ENCODE peak calls at places on chromosomes 13 and 19, in four cellular contexts. R, S, X and T are unnamed samples.

GRCh38 chr13:32426981-32427851 is 714 bp downstream of the N4BP2L1 start:
- DNase-seq in S (peak), R (peak), X (peak), T (no peak)

GRCh38 chr19:41367848-41368301 is 3.9 kb upstream of the B9D2 start:
- DNase-seq in S (no peak), R (no peak), X (peak), T (no peak)

GRCh38 chr13:61761690-61762089 is 346.0 kb upstream of the PCDH20 start:
- DNase-seq in S (no peak), R (no peak), X (no peak), T (no peak)

GRCh38 chr13:40801255-40802217 is 12.1 kb downstream of the SLC25A15 start:
- DNase-seq in S (no peak), X (no peak), R (no peak), T (no peak)

GRCh38 chr19:344625-345319 is at the start of gene MIER2:
- DNase-seq in S (peak), X (peak), R (peak), T (peak)

GRCh38 chr13:99000137-99000536 is 22.3 kb upstream of the DOCK9 start:
- DNase-seq in X (no peak), S (no peak), R (no peak), T (no peak)

GRCh38 chr19:52658595-52658994 is 20.4 kb upstream of the ZNF83 start:
- DNase-seq in R (no peak), S (no peak), X (no peak), T (no peak)

GRCh38 chr13:26037302-26037701 is 14.5 kb downstream of the SHISA2 start:
- DNase-seq in R (no peak), S (no peak), X (no peak), T (no peak)

GRCh38 chr19:409006-409514 is at the start of gene C2CD4C:
- DNase-seq in S (no peak), R (no peak), X (no peak), T (no peak)

GRCh38 chr13:52846567-52847321 is 1.7 kb downstream of the PCDH8 start:
- DNase-seq in S (no peak), R (no peak), X (peak), T (no peak)

GRCh38 chr13:93038187-93038586 is 188.4 kb upstream of the GPC6 start:
- DNase-seq in X (no peak), S (no peak), R (no peak), T (no peak)

GRCh38 chr19:53813996-53814395 is 10.1 kb downstream of the NLRP12 start:
- DNase-seq in X (peak), R (no peak), S (no peak), T (no peak)

GRCh38 chr13:94860981-94861407 is 148.6 kb upstream of the SOX21 start:
- DNase-seq in R (no peak), S (no peak), X (peak), T (no peak)

GRCh38 chr13:84933797-84934196 is 865.4 kb downstream of the SLITRK6 start:
- DNase-seq in X (no peak), S (no peak), R (no peak), T (no peak)

GRCh38 chr13:22175211-22175610 is 504.3 kb downstream of the FGF9 start:
- DNase-seq in X (no peak), R (no peak), S (no peak), T (no peak)

GRCh38 chr13:80841346-80841882 is 500.5 kb upstream of the SPRY2 start:
- DNase-seq in S (no peak), X (no peak), R (no peak), T (no peak)

GRCh38 chr13:50537029-50537428 is 306.5 kb downstream of the DLEU7 start:
- DNase-seq in R (no peak), X (no peak), S (no peak), T (no peak)

GRCh38 chr19:5534787-5535586 is 32.8 kb downstream of the TINCR start:
- DNase-seq in R (no peak), X (peak), S (no peak), T (no peak)
- TF ChIP-seq CTCF in R (no peak), X (peak), S (no peak), T (no peak)

DNA sequence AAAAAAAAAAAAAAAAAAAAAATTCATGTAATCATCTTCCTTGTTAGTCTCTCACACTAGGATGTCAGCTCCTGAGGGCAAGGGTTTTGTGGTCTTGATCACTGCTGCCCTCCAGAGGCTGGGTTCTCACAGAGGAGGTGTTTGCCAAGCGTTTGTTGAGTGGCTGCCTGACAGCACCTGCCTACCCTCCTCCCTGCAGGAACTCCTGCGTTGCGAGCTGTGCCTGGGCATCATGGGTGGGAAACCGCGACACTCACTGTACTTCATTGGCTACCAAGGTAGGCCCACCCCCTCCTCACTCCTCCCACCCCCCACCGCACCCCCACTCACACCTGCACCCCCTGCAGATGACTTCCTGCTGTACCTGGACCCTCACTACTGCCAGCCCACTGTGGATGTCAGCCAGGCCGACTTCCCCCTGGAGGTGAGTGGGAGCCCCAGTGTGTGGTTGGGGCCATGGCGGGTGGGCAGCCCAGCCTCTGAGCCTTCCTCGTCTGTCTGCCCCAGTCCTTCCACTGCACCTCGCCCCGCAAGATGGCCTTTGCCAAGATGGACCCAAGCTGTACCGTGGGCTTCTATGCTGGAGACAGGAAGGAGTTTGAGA is 8.1 kb downstream of the ATG4D start:
- DNase-seq in S (no peak), R (no peak), X (no peak), T (no peak)
- TF ChIP-seq CTCF in S (no peak), R (no peak), X (peak), T (no peak)

DNA sequence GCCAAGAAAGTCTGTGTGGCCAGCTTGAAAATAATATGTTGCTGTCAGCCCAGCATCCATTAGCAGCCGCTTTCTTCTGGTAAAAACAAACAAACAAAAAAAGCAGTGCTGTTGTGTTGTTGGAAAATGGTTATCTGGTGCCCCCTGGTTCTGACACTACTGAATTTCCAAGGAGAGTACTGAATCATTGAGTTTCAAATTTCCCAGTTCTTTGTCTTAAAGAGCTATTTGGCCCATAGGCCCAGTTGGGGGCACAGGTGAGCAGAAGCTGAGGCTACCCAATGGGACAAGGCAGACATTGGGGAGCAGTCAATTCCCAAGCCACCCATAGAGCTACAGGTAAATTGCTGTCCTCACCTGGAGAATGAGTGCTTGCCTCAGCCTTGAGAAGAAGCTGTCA is 995.9 kb downstream of the UQCRFS1 start:
- DNase-seq in R (no peak), S (no peak), X (no peak), T (no peak)
- TF ChIP-seq CTCF in R (no peak), S (no peak), X (no peak), T (no peak)

DNA sequence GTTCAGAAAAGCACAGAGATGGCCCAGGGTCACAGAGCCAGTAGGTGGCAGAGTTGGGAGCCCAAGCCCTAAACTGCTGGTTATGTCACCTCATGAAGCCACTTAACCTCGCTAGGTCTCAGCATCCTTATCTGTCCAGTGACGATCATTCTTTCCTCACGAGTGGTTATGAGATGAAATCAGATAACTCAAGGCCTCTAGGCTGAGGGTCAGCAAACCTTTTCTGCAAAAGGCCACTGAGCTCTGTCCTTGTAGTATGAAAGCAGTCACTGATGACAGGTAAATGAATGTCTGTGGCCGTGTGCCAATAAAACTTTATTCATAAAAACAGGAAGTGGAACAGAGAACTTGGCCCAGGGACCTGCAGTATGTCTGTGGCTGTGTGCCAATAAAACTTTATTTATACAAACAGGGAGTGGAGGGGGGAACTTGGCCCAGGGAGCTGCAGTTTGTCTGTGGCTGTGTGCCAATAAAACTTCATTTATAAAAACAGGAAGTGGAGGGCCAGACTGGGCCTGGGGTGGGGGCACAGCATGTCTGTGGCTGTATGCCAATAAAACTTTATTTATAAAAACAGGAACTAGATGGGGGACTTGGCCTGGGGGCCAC is 71.2 kb downstream of the GNG7 start:
- DNase-seq in S (no peak), X (peak), R (no peak), T (no peak)
- TF ChIP-seq CTCF in S (no peak), X (no peak), R (no peak), T (no peak)

DNA sequence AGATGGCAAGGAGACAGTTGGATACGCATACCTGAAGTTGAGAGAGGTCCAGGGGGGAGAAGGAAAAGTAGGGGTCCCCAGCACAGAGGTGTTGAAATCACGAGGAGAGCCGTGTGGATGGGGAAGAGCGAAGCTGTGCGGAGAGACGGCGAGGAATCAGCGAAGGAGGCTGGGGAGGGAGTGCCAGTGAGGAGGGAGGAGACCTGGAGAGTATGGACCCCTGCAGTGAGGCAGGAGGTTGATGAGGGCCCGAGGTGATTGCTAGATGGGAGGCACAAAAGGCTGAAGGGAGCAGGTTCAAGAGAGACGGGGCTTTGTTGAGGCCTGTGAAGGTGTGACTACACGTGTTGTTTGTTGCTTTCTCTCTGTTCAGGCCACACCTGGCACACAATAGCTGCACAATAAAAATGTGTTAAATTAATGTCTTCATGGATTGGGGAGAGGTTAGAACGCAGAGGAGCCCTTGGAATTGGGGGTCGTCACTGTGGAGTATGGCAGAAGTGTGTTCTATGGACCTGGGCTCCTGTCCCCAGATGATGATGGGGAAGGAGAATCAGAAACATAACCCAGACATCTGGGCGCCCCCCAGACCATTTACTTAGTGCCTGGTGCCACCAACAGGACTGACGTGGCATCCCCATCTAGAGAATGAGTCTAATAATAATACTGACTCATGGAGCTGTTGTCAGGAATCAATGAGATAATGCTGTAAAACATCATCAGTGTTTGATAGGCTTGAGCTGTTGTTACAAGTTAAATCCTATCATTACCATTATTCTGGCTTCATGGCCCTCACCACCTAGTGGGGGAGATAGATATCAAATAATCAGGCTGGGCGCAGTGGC is 137.5 kb downstream of the SIPA1L3 start:
- DNase-seq in X (peak), R (no peak), S (no peak), T (no peak)
- TF ChIP-seq CTCF in X (peak), R (no peak), S (no peak), T (no peak)

GRCh38 chr13:30577381-30577780 is 40.3 kb upstream of the USPL1 start:
- DNase-seq in R (no peak), X (peak), S (no peak), T (no peak)

GRCh38 chr13:30569901-30570576 is 47.7 kb upstream of the USPL1 start:
- DNase-seq in R (peak), S (peak), X (peak), T (no peak)

GRCh38 chr13:30567072-30567471 is 50.6 kb upstream of the USPL1 start:
- DNase-seq in R (no peak), S (no peak), X (no peak), T (no peak)

GRCh38 chr13:30576528-30576927 is 41.2 kb upstream of the USPL1 start:
- DNase-seq in S (no peak), R (no peak), X (peak), T (no peak)

DNA sequence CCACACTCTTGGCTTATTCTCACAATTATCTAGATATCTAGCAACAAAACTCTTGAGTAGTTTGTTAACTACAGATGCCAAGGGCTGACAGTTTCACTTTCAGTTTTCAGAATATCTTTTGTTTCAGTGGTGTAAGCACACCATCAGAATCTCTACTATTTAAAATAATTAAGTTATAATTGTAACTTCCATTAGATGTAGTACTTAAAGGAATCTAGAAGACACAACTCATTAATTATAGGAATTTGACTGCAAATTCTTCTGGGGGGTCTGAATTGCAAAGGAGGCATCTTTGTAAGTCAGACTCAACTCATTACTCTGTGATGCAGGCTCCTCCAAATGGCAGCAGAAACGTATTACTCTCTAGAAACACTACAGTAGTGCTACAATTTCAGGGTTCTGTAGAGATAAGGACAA is 44.9 kb upstream of the USPL1 start:
- DNase-seq in S (no peak), R (no peak), X (peak), T (no peak)
- TF ChIP-seq CTCF in S (no peak), R (peak), X (peak), T (no peak)

GRCh38 chr13:86085890-86086289 is 286.7 kb upstream of the SLITRK6 start:
- DNase-seq in R (no peak), S (no peak), X (no peak), T (no peak)
- TF ChIP-seq CTCF in R (no peak), S (no peak), X (no peak), T (no peak)

GRCh38 chr19:2305974-2306806 is 1.8 kb downstream of the LINGO3 start:
- DNase-seq in R (no peak), S (no peak), X (no peak), T (no peak)
- TF ChIP-seq CTCF in R (no peak), S (no peak), X (no peak), T (no peak)

DNA sequence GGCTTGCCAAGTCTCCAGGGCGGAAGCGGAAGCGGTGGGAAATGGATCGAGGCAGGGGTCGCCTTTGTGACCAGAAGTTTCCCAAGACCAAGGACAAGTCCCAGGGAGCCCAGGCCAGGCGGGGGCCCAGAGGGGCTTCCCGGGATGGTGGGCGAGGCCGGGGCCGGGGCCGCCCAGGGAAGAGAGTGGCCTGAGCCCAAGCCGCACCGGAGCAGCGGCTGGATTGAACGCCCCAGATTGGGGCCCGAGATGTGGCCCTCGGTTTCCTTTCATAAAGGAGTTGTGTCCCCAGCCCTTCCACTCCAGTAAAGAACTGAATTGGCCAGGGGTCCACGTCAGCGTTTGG is 548 bp upstream of the P2RY11 start:
- DNase-seq in R (no peak), S (no peak), X (no peak), T (no peak)
- TF ChIP-seq CTCF in R (no peak), S (no peak), X (no peak), T (no peak)

DNA sequence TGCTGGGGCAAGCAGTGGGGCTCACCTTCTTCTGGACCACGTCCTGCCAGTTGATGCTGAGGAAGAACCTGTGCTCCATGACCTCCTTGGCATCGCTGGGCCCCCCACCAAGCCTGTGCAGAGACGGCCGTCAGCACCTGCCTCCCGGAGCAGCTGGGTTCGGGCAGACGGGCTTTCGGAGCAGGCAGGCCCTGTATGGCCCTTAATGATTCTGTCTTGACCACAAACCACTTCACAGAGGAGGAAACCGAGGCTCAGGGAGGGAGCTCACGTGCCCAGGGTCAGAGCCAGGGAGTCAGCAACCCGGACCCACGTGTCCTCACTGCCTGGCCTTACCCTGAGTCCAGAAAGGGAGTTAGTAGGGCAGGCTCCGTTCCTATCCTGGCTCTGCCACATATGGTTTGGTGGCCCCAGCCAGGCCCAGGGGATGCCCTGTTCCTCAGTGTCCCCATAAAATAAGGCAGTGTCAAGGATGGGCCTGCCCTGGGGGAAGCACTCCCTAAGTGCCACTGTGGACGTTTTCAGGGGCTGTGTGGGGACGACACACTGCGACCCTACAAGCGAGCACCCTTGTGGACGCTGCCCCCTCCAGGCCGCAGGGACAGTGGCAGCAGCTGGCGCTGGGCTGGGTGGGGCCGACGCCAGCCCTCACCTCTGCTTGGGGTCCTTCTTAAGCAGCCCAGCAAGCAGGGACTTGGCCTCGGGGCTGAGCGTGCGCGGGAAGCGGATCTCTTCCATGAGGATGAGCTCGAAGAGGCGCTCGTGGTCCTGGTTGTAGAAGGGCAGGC is 8.9 kb upstream of the CCNP start:
- DNase-seq in X (no peak), R (no peak), S (no peak), T (no peak)
- TF ChIP-seq CTCF in X (peak), R (no peak), S (no peak), T (no peak)